ENCODE peak calls at places on chromosomes 3 and 15, in five cellular contexts. One of them, this sample, is unnamed.

GRCh38 chr15:90564109-90564508 is 34.4 kb downstream of the CRTC3 start:
- DNase-seq in HCT116: no peak
- DNase-seq in SK-N-SH: no peak
- DNase-seq in T47D: no peak
- DNase-seq in K562: no peak
- DNase-seq in this sample: no peak

GRCh38 chr3:160486459-160486869 is 36.9 kb upstream of the TRIM59 start:
- DNase-seq in SK-N-SH: peak
- DNase-seq in K562: no peak
- DNase-seq in T47D: peak
- DNase-seq in HCT116: peak
- DNase-seq in this sample: no peak

GRCh38 chr3:14371573-14372474 is 30.6 kb upstream of the SLC6A6 start:
- DNase-seq in HCT116: peak
- DNase-seq in K562: peak
- DNase-seq in T47D: no peak
- DNase-seq in SK-N-SH: peak
- DNase-seq in this sample: no peak

GRCh38 chr15:41104234-41104633 is 11.8 kb downstream of the INO80 start:
- DNase-seq in T47D: no peak
- DNase-seq in K562: no peak
- DNase-seq in SK-N-SH: no peak
- DNase-seq in HCT116: no peak
- DNase-seq in this sample: no peak

GRCh38 chr3:30597131-30597768 is 9.2 kb upstream of the TGFBR2 start:
- DNase-seq in HCT116: peak
- DNase-seq in K562: no peak
- DNase-seq in T47D: no peak
- DNase-seq in SK-N-SH: no peak
- DNase-seq in this sample: no peak

GRCh38 chr15:61155741-61156700 is 73.1 kb downstream of the RORA start:
- DNase-seq in T47D: no peak
- DNase-seq in SK-N-SH: no peak
- DNase-seq in HCT116: no peak
- DNase-seq in K562: no peak
- DNase-seq in this sample: no peak

GRCh38 chr3:32195995-32196540 is 42.4 kb upstream of the CMTM8 start:
- DNase-seq in HCT116: no peak
- DNase-seq in T47D: no peak
- DNase-seq in K562: no peak
- DNase-seq in SK-N-SH: no peak
- DNase-seq in this sample: no peak

GRCh38 chr3:173639098-173639497 is 241.6 kb downstream of the NLGN1 start:
- DNase-seq in HCT116: no peak
- DNase-seq in T47D: no peak
- DNase-seq in SK-N-SH: no peak
- DNase-seq in K562: no peak
- DNase-seq in this sample: no peak

GRCh38 chr3:37098884-37099283 is 75.5 kb downstream of the LRRFIP2 start:
- DNase-seq in HCT116: no peak
- DNase-seq in T47D: no peak
- DNase-seq in K562: no peak
- DNase-seq in SK-N-SH: no peak
- DNase-seq in this sample: no peak

GRCh38 chr3:29601861-29602585 is 321.2 kb downstream of the RBMS3 start:
- DNase-seq in T47D: no peak
- DNase-seq in HCT116: no peak
- DNase-seq in SK-N-SH: no peak
- DNase-seq in K562: no peak
- DNase-seq in this sample: no peak

GRCh38 chr3:122890077-122890484 is 95.2 kb downstream of the SLC49A4 start:
- DNase-seq in HCT116: no peak
- DNase-seq in SK-N-SH: no peak
- DNase-seq in T47D: no peak
- DNase-seq in K562: no peak
- DNase-seq in this sample: peak

GRCh38 chr15:57591822-57592367 is at the start of gene MYZAP:
- DNase-seq in K562: peak
- DNase-seq in SK-N-SH: peak
- DNase-seq in T47D: peak
- DNase-seq in HCT116: no peak
- DNase-seq in this sample: no peak

GRCh38 chr3:134480546-134480945 is 5.2 kb downstream of the ANAPC13 start:
- DNase-seq in K562: no peak
- DNase-seq in T47D: no peak
- DNase-seq in HCT116: no peak
- DNase-seq in SK-N-SH: no peak
- DNase-seq in this sample: no peak

GRCh38 chr15:101536875-101537405 is 47.4 kb upstream of the PCSK6 start:
- DNase-seq in T47D: no peak
- DNase-seq in SK-N-SH: peak
- DNase-seq in K562: no peak
- DNase-seq in HCT116: no peak
- DNase-seq in this sample: no peak

GRCh38 chr15:42679285-42680141 is 57.4 kb downstream of the CDAN1 start:
- DNase-seq in HCT116: no peak
- DNase-seq in K562: no peak
- DNase-seq in T47D: no peak
- DNase-seq in SK-N-SH: no peak
- DNase-seq in this sample: no peak

GRCh38 chr3:100260081-100260684 is 609 bp upstream of the TBC1D23 start:
- DNase-seq in HCT116: no peak
- DNase-seq in K562: peak
- DNase-seq in T47D: no peak
- DNase-seq in SK-N-SH: no peak
- DNase-seq in this sample: no peak

GRCh38 chr3:149941946-149942345 is 28.7 kb downstream of the PFN2 start:
- DNase-seq in T47D: no peak
- DNase-seq in HCT116: no peak
- DNase-seq in K562: no peak
- DNase-seq in SK-N-SH: no peak
- DNase-seq in this sample: no peak

GRCh38 chr3:32200490-32200889 is 38.0 kb upstream of the CMTM8 start:
- DNase-seq in T47D: no peak
- DNase-seq in SK-N-SH: no peak
- DNase-seq in HCT116: no peak
- DNase-seq in K562: no peak
- DNase-seq in this sample: no peak

GRCh38 chr15:40688932-40689799 is 5.8 kb upstream of the RAD51 start:
- DNase-seq in HCT116: no peak
- DNase-seq in T47D: no peak
- DNase-seq in K562: no peak
- DNase-seq in SK-N-SH: no peak
- DNase-seq in this sample: no peak

GRCh38 chr3:128190501-128190900 is 37.2 kb downstream of the EEFSEC start:
- DNase-seq in K562: no peak
- DNase-seq in T47D: no peak
- DNase-seq in SK-N-SH: no peak
- DNase-seq in HCT116: no peak
- DNase-seq in this sample: no peak

GRCh38 chr15:75353604-75354003 is 6.8 kb downstream of the NEIL1 start:
- DNase-seq in K562: no peak
- DNase-seq in HCT116: no peak
- DNase-seq in T47D: no peak
- DNase-seq in SK-N-SH: no peak
- DNase-seq in this sample: no peak

GRCh38 chr3:43768594-43768993 is 77.9 kb downstream of the ABHD5 start:
- DNase-seq in HCT116: no peak
- DNase-seq in SK-N-SH: no peak
- DNase-seq in T47D: no peak
- DNase-seq in K562: no peak
- DNase-seq in this sample: no peak

GRCh38 chr3:143363276-143363675 is 243.7 kb downstream of the CHST2 start:
- DNase-seq in SK-N-SH: no peak
- DNase-seq in K562: no peak
- DNase-seq in T47D: no peak
- DNase-seq in HCT116: no peak
- DNase-seq in this sample: no peak

DNA sequence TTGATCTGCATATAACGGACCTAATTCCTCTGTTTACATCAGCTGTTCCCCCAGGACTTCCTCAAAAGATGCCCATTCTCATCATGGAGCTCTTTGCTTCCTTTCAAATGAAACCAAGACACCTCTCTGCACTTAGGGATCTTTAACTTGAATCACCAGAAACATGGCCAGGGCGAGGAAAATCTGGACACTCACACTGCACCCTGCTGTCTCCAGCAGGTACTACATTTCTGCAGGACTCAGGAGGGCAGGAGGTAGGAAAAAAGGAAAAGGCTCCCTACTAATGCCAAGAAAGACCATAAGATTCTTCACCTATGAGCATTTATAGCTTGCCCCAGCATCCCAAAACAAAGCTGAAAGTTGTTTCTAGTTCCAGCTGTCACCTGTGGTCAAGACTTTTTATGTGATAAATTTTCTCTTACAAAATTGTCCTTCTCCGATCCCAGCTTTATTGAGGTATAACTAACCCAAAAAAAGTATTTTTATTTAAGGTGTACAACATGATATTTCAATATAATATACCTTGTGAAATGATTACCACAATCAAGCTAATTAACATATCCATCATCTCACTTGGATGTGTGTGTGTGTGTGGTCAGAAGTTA is 87.3 kb upstream of the C15orf61 start:
- DNase-seq in T47D: peak
- DNase-seq in K562: peak
- DNase-seq in SK-N-SH: peak
- DNase-seq in HCT116: peak
- DNase-seq in this sample: peak
- TF ChIP-seq JUND in T47D: no peak
- TF ChIP-seq JUND in K562: no peak
- TF ChIP-seq JUND in SK-N-SH: no peak
- TF ChIP-seq JUND in HCT116: no peak
- TF ChIP-seq JUND in this sample: no peak

GRCh38 chr3:77799280-77799679 is 759.4 kb downstream of the ROBO2 start:
- DNase-seq in K562: no peak
- DNase-seq in HCT116: no peak
- DNase-seq in T47D: no peak
- DNase-seq in SK-N-SH: no peak
- DNase-seq in this sample: no peak
- TF ChIP-seq JUND in K562: no peak
- TF ChIP-seq JUND in HCT116: no peak
- TF ChIP-seq JUND in T47D: no peak
- TF ChIP-seq JUND in SK-N-SH: no peak
- TF ChIP-seq JUND in this sample: no peak

DNA sequence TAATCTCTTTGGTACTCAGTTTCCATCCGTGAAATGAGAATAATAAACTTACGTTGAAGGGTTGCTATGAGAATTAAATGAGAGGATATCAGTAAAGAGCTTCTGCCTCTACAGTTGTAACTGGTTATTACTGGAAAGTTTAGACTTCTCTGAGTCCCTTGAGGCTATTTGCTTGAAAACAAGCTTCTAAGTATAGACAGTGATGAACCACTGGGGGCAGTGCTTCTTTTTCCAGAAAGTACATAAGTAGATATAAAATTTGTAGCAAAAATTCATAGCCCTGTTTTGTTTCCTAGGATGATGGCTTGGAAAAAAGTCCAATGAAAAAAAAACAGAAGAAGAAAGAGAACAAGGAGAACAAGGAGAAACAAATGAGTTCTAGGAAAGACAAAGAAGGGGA is 87.1 kb downstream of the RGMA start:
- DNase-seq in K562: no peak
- DNase-seq in HCT116: no peak
- DNase-seq in T47D: no peak
- DNase-seq in SK-N-SH: no peak
- DNase-seq in this sample: no peak
- TF ChIP-seq JUND in K562: no peak
- TF ChIP-seq JUND in HCT116: no peak
- TF ChIP-seq JUND in T47D: no peak
- TF ChIP-seq JUND in SK-N-SH: no peak
- TF ChIP-seq JUND in this sample: no peak

GRCh38 chr3:5543047-5543446 is 355.5 kb downstream of the EDEM1 start:
- DNase-seq in T47D: no peak
- DNase-seq in K562: no peak
- DNase-seq in SK-N-SH: no peak
- DNase-seq in HCT116: no peak
- DNase-seq in this sample: no peak
- TF ChIP-seq JUND in T47D: no peak
- TF ChIP-seq JUND in K562: no peak
- TF ChIP-seq JUND in SK-N-SH: no peak
- TF ChIP-seq JUND in HCT116: no peak
- TF ChIP-seq JUND in this sample: no peak

DNA sequence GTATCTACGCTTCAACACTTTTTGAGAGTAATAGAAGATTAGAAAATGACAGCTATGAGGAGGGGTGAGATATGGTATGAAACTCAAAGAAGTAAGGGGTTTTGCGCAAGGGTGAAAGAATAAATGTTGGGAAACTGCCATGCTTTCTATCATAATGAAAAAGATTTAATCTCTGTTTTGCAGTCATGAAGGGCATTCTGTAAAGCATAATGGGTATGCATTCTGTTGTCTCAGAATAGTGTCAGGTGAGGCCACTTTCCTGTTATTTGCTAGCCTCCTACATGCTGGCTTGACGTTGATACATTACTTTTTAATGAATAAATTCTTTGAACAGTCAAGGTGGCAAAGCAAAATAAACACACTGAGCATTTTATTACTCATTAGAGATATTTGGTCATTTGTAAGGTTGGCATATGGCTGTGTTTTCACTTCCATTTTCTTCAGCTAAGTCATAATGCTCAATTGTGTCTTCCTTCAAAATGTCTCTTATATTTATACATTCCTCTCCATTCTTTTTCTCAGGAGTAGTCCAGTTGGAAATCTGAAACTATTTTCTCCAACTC is 290.9 kb downstream of the GBE1 start:
- DNase-seq in K562: no peak
- DNase-seq in HCT116: no peak
- DNase-seq in T47D: no peak
- DNase-seq in SK-N-SH: no peak
- DNase-seq in this sample: no peak
- TF ChIP-seq JUND in K562: no peak
- TF ChIP-seq JUND in HCT116: no peak
- TF ChIP-seq JUND in T47D: no peak
- TF ChIP-seq JUND in SK-N-SH: no peak
- TF ChIP-seq JUND in this sample: no peak

DNA sequence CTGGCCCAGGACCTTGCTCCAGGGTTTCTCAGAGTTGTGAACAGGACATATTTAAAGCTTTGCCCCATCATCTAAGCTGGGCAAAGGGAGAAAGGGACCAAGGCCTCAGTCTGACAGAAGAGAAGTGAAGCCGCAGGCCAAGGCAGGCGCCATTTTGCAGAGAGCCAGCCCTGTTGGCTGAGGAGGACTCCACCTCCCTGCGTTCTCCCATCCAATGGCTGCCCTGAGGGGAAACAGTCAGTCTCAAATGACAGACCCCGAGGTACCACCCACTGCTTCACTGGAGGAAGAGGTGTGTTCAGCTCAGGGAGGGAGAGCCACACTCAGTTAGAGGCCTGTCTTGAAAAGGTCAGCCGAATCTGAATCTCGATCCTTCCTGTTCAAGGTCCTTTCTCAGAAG is 86.1 kb downstream of the ADAMTS17 start:
- DNase-seq in SK-N-SH: no peak
- DNase-seq in K562: no peak
- DNase-seq in HCT116: no peak
- DNase-seq in T47D: no peak
- DNase-seq in this sample: no peak
- TF ChIP-seq JUND in SK-N-SH: no peak
- TF ChIP-seq JUND in K562: no peak
- TF ChIP-seq JUND in HCT116: no peak
- TF ChIP-seq JUND in T47D: no peak
- TF ChIP-seq JUND in this sample: no peak

This sample was measured in GM12878.